ENCODE peak calls at places on chromosome 21, in five cellular contexts. One of them, this sample, is unnamed.

GRCh38 chr21:21007606-21008005 is 9.4 kb downstream of the NCAM2 start:
- DNase-seq in coronary artery: no peak
- DNase-seq in cardiac fibroblast: peak
- DNase-seq in CD8-positive, alpha-beta T cell: no peak
- DNase-seq in PC-9: peak
- DNase-seq in this sample: peak

GRCh38 chr21:38475519-38475918 is 22.8 kb downstream of the ERG start:
- DNase-seq in coronary artery: no peak
- DNase-seq in cardiac fibroblast: no peak
- DNase-seq in CD8-positive, alpha-beta T cell: no peak
- DNase-seq in PC-9: no peak
- DNase-seq in this sample: no peak

GRCh38 chr21:45990741-45991605 is 9.4 kb downstream of the COL6A1 start:
- DNase-seq in coronary artery: peak
- DNase-seq in cardiac fibroblast: no peak
- DNase-seq in CD8-positive, alpha-beta T cell: no peak
- DNase-seq in PC-9: no peak
- DNase-seq in this sample: no peak

GRCh38 chr21:31030367-31031106 is 7.7 kb downstream of the KRTAP19-8 start:
- DNase-seq in coronary artery: no peak
- DNase-seq in cardiac fibroblast: no peak
- DNase-seq in CD8-positive, alpha-beta T cell: no peak
- DNase-seq in PC-9: no peak
- DNase-seq in this sample: no peak

GRCh38 chr21:35925497-35925896 is 134.8 kb downstream of the SETD4 start:
- DNase-seq in coronary artery: no peak
- DNase-seq in cardiac fibroblast: peak
- DNase-seq in CD8-positive, alpha-beta T cell: no peak
- DNase-seq in PC-9: no peak
- DNase-seq in this sample: peak

GRCh38 chr21:31986035-31986856 is 113.4 kb downstream of the HUNK start:
- DNase-seq in coronary artery: no peak
- DNase-seq in cardiac fibroblast: no peak
- DNase-seq in CD8-positive, alpha-beta T cell: no peak
- DNase-seq in PC-9: no peak
- DNase-seq in this sample: no peak

GRCh38 chr21:14900611-14901010 is 164.2 kb downstream of the NRIP1 start:
- DNase-seq in coronary artery: no peak
- DNase-seq in cardiac fibroblast: peak
- DNase-seq in CD8-positive, alpha-beta T cell: no peak
- DNase-seq in PC-9: no peak
- DNase-seq in this sample: peak

GRCh38 chr21:26546698-26547097 is 26.4 kb downstream of the CYYR1 start:
- DNase-seq in coronary artery: no peak
- DNase-seq in cardiac fibroblast: no peak
- DNase-seq in CD8-positive, alpha-beta T cell: no peak
- DNase-seq in PC-9: no peak
- DNase-seq in this sample: no peak

GRCh38 chr21:38269567-38269917 is 12.8 kb downstream of the KCNJ15 start:
- DNase-seq in coronary artery: no peak
- DNase-seq in cardiac fibroblast: no peak
- DNase-seq in CD8-positive, alpha-beta T cell: no peak
- DNase-seq in PC-9: no peak
- DNase-seq in this sample: no peak

GRCh38 chr21:36725793-36726386 is 27.0 kb downstream of the SIM2 start:
- DNase-seq in coronary artery: peak
- DNase-seq in cardiac fibroblast: no peak
- DNase-seq in CD8-positive, alpha-beta T cell: no peak
- DNase-seq in PC-9: no peak
- DNase-seq in this sample: no peak

GRCh38 chr21:25396135-25396711 is 211.1 kb downstream of the MRPL39 start:
- DNase-seq in coronary artery: no peak
- DNase-seq in cardiac fibroblast: no peak
- DNase-seq in CD8-positive, alpha-beta T cell: no peak
- DNase-seq in PC-9: no peak
- DNase-seq in this sample: no peak

DNA sequence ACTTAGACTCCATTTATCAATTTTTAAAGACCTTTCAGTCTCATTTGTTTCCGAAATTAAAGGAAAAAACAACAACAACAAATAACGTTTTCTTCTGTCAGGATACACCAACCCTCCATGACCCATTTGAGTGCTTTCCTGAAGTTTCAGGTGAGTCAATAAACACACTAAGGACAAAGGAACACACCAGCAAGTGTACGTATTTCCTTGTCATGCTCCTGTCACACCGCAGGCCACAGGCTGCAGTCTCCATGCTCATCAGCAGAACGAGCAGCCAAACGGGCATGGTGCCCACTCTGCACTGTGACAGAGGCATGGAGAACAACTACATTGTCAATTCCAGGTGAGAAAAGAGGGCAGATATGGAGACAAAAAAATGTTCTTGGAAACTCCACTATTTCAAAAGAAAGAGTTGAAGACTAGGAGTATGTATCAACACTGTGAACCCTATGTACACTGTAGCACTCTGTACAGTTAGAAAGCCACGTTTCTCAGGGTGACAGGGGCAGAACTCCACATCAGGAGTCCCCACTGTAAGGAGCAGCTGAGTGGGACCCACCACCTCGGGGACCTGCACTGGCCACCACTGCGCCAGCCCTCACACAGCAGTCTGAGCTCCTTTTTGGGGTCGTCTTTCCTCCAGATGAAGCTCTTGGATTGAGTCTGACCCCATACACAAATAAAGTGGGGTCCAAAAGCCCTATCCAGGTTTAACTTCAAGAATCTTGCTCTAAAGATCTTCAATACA is 2.6 kb downstream of the PTTG1IP start:
- DNase-seq in coronary artery: no peak
- DNase-seq in cardiac fibroblast: peak
- DNase-seq in CD8-positive, alpha-beta T cell: no peak
- DNase-seq in PC-9: peak
- DNase-seq in this sample: peak
- H3K4me3 ChIP-seq in coronary artery: peak
- H3K4me3 ChIP-seq in cardiac fibroblast: peak
- H3K4me3 ChIP-seq in CD8-positive, alpha-beta T cell: peak
- H3K4me3 ChIP-seq in PC-9: peak
- H3K4me3 ChIP-seq in this sample: peak

DNA sequence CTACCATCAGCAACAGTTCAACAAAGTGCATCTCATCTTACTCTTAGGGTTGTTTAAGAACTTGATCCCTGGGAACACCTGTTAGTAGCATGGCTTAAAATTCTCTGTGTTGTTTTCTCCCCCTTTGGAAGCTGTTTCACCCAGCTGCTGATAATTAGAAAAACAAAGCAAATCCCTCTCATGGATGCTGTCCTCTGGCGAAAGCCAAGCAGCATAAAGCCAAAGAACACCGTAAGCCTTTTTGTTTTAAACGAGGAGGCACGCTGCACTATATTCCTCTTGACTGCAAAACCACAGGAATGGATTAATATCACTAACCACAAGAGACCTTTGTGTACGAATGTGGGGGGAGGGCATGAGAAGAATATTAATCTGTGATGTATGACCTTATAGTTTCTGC is 923.2 kb downstream of the LTN1 start:
- DNase-seq in coronary artery: no peak
- DNase-seq in cardiac fibroblast: peak
- DNase-seq in CD8-positive, alpha-beta T cell: no peak
- DNase-seq in PC-9: no peak
- DNase-seq in this sample: peak
- H3K4me3 ChIP-seq in coronary artery: no peak
- H3K4me3 ChIP-seq in cardiac fibroblast: no peak
- H3K4me3 ChIP-seq in CD8-positive, alpha-beta T cell: no peak
- H3K4me3 ChIP-seq in PC-9: no peak
- H3K4me3 ChIP-seq in this sample: no peak

DNA sequence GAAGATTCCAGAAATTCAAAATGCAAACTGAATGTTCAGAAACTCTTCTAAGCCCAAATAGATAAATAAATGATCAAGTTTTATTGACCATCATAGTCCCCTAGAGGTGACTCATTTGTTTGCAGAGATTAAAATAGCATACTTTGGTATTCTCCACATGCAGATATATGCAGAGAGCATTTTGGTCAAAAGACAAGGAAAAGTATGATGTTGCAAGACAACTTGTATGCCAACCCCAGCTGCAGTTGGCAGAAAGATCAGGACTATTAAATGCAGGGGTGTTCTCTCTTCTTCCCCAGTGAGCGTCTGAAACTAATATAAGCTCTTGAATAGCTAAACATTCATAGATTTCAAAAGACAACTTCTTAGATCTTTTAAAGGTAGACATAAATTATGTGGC is 404.9 kb downstream of the LTN1 start:
- DNase-seq in coronary artery: no peak
- DNase-seq in cardiac fibroblast: peak
- DNase-seq in CD8-positive, alpha-beta T cell: no peak
- DNase-seq in PC-9: no peak
- DNase-seq in this sample: peak
- H3K4me3 ChIP-seq in coronary artery: no peak
- H3K4me3 ChIP-seq in cardiac fibroblast: no peak
- H3K4me3 ChIP-seq in CD8-positive, alpha-beta T cell: no peak
- H3K4me3 ChIP-seq in PC-9: no peak
- H3K4me3 ChIP-seq in this sample: no peak

GRCh38 chr21:40788635-40789034 is 58.3 kb downstream of the DSCAM start:
- DNase-seq in coronary artery: no peak
- DNase-seq in cardiac fibroblast: no peak
- DNase-seq in CD8-positive, alpha-beta T cell: no peak
- DNase-seq in PC-9: no peak
- DNase-seq in this sample: no peak
- H3K4me3 ChIP-seq in coronary artery: no peak
- H3K4me3 ChIP-seq in cardiac fibroblast: no peak
- H3K4me3 ChIP-seq in CD8-positive, alpha-beta T cell: no peak
- H3K4me3 ChIP-seq in PC-9: no peak
- H3K4me3 ChIP-seq in this sample: no peak

DNA sequence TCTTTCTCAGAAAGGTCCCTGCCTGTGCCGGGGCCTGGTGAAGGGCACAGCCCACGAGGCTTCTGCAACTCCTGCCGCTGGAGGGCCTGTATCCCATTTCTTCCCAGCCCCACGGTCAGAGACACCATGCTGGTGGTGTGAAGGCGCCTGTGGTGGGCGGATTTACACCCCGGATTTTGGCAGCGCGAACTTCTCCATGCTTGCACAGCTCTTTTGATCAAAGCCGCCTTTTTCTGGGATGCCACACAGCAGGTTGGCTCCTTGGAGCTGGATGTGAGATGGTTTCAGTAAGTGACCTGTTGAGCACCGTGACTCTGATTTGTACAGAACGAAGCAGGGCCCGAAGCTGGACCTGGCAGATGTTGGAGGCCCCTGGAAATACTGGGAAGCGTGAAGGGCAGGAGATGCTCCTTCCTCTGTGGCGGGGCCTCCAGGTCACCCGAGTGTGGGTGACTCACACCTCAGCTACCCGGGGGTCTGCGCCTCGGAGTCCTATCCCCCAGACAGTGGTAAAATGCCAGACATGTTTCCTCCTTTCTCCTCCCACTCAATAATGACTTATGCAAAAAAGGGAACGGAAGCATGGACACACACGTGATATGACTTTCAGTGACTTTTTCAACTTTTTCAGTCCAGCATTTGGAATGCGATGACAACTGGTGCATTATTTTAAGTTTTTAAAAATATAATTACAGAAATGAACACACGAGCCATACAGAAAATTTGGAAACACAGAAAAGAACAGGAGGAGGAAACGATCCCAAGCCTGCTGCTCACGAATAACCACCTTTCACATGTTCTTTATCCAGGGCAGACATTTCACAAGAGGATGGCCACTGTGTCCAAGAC is 9.0 kb downstream of the UMODL1 start:
- DNase-seq in coronary artery: no peak
- DNase-seq in cardiac fibroblast: no peak
- DNase-seq in CD8-positive, alpha-beta T cell: no peak
- DNase-seq in PC-9: no peak
- DNase-seq in this sample: peak
- H3K4me3 ChIP-seq in coronary artery: no peak
- H3K4me3 ChIP-seq in cardiac fibroblast: no peak
- H3K4me3 ChIP-seq in CD8-positive, alpha-beta T cell: no peak
- H3K4me3 ChIP-seq in PC-9: no peak
- H3K4me3 ChIP-seq in this sample: no peak